ENCODE peak calls at places on chromosomes 5 and 9, in nine cellular contexts. One of them, this sample, is unnamed.

GRCh38 chr5:108727154-108727638 is 20.5 kb upstream of the FER start:
- DNase-seq in stomach: no peak
- DNase-seq in PC-3: no peak
- DNase-seq in psoas muscle: no peak
- DNase-seq in CD4-positive, alpha-beta memory T cell: no peak
- DNase-seq in GM23248: peak; percentile 63
- DNase-seq in fibroblast of lung: no peak
- DNase-seq in colonic mucosa: peak; percentile 60
- DNase-seq in IMR-90: peak; percentile 24
- DNase-seq in this sample: peak; percentile 72

GRCh38 chr9:120926397-120926928 is at the start of gene TRAF1:
- DNase-seq in colonic mucosa: no peak
- DNase-seq in psoas muscle: no peak
- DNase-seq in fibroblast of lung: peak; percentile 24
- DNase-seq in PC-3: no peak
- DNase-seq in stomach: no peak
- DNase-seq in GM23248: no peak
- DNase-seq in IMR-90: peak; percentile 45
- DNase-seq in CD4-positive, alpha-beta memory T cell: no peak
- DNase-seq in this sample: no peak

GRCh38 chr9:130345009-130345992 is 79.7 kb downstream of the HMCN2 start:
- DNase-seq in IMR-90: no peak
- DNase-seq in CD4-positive, alpha-beta memory T cell: no peak
- DNase-seq in psoas muscle: no peak
- DNase-seq in colonic mucosa: no peak
- DNase-seq in PC-3: no peak
- DNase-seq in stomach: no peak
- DNase-seq in fibroblast of lung: peak; percentile 18
- DNase-seq in GM23248: no peak
- DNase-seq in this sample: no peak

GRCh38 chr5:135823799-135824366 is 10.6 kb upstream of the SLC25A48 start:
- DNase-seq in IMR-90: no peak
- DNase-seq in PC-3: no peak
- DNase-seq in stomach: no peak
- DNase-seq in fibroblast of lung: no peak
- DNase-seq in colonic mucosa: no peak
- DNase-seq in CD4-positive, alpha-beta memory T cell: no peak
- DNase-seq in GM23248: no peak
- DNase-seq in psoas muscle: no peak
- DNase-seq in this sample: peak; percentile 3

GRCh38 chr9:84670106-84670800 is 724 bp downstream of the NTRK2 start:
- DNase-seq in colonic mucosa: no peak
- DNase-seq in IMR-90: no peak
- DNase-seq in stomach: no peak
- DNase-seq in PC-3: no peak
- DNase-seq in CD4-positive, alpha-beta memory T cell: no peak
- DNase-seq in fibroblast of lung: peak; percentile 21
- DNase-seq in GM23248: peak; percentile 24
- DNase-seq in psoas muscle: peak; percentile 51
- DNase-seq in this sample: peak; percentile 66

GRCh38 chr9:125332527-125332926 is 70.9 kb downstream of the GAPVD1 start:
- DNase-seq in CD4-positive, alpha-beta memory T cell: no peak
- DNase-seq in psoas muscle: no peak
- DNase-seq in fibroblast of lung: no peak
- DNase-seq in IMR-90: no peak
- DNase-seq in PC-3: peak; percentile 4
- DNase-seq in colonic mucosa: no peak
- DNase-seq in GM23248: no peak
- DNase-seq in stomach: no peak
- DNase-seq in this sample: no peak

GRCh38 chr9:125685167-125685566 is 21.8 kb downstream of the MAPKAP1 start:
- DNase-seq in fibroblast of lung: no peak
- DNase-seq in psoas muscle: no peak
- DNase-seq in PC-3: no peak
- DNase-seq in GM23248: no peak
- DNase-seq in stomach: no peak
- DNase-seq in colonic mucosa: no peak
- DNase-seq in CD4-positive, alpha-beta memory T cell: no peak
- DNase-seq in IMR-90: no peak
- DNase-seq in this sample: no peak

GRCh38 chr9:130265431-130266235 is at the start of gene HMCN2:
- DNase-seq in psoas muscle: peak; percentile 86
- DNase-seq in PC-3: no peak
- DNase-seq in stomach: no peak
- DNase-seq in CD4-positive, alpha-beta memory T cell: no peak
- DNase-seq in colonic mucosa: no peak
- DNase-seq in GM23248: peak; percentile 30
- DNase-seq in IMR-90: no peak
- DNase-seq in fibroblast of lung: peak; percentile 21
- DNase-seq in this sample: no peak

GRCh38 chr5:53424691-53425597 is 55.5 kb upstream of the FST start:
- DNase-seq in IMR-90: no peak
- DNase-seq in stomach: no peak
- DNase-seq in PC-3: peak; percentile 89
- DNase-seq in psoas muscle: no peak
- DNase-seq in CD4-positive, alpha-beta memory T cell: no peak
- DNase-seq in colonic mucosa: no peak
- DNase-seq in GM23248: peak; percentile 75
- DNase-seq in fibroblast of lung: peak; percentile 62
- DNase-seq in this sample: no peak

GRCh38 chr5:169106906-169107305 is 194.0 kb downstream of the SLIT3 start:
- DNase-seq in colonic mucosa: no peak
- DNase-seq in CD4-positive, alpha-beta memory T cell: no peak
- DNase-seq in GM23248: no peak
- DNase-seq in stomach: no peak
- DNase-seq in IMR-90: no peak
- DNase-seq in fibroblast of lung: no peak
- DNase-seq in PC-3: no peak
- DNase-seq in psoas muscle: no peak
- DNase-seq in this sample: no peak

GRCh38 chr9:93620881-93621820 is 44.8 kb downstream of the PHF2 start:
- DNase-seq in GM23248: no peak
- DNase-seq in stomach: peak; percentile 46
- DNase-seq in IMR-90: no peak
- DNase-seq in PC-3: no peak
- DNase-seq in CD4-positive, alpha-beta memory T cell: no peak
- DNase-seq in colonic mucosa: peak; percentile 15
- DNase-seq in psoas muscle: peak; percentile 85
- DNase-seq in fibroblast of lung: no peak
- DNase-seq in this sample: no peak

GRCh38 chr5:133662578-133662977 is 50.2 kb upstream of the FSTL4 start:
- DNase-seq in GM23248: no peak
- DNase-seq in psoas muscle: no peak
- DNase-seq in colonic mucosa: no peak
- DNase-seq in CD4-positive, alpha-beta memory T cell: no peak
- DNase-seq in stomach: no peak
- DNase-seq in PC-3: peak; percentile 85
- DNase-seq in IMR-90: no peak
- DNase-seq in fibroblast of lung: no peak
- DNase-seq in this sample: no peak

GRCh38 chr9:69171049-69171448 is 3.0 kb upstream of the TJP2 start:
- DNase-seq in fibroblast of lung: peak; percentile 91
- DNase-seq in GM23248: peak; percentile 32
- DNase-seq in IMR-90: peak; percentile 86
- DNase-seq in CD4-positive, alpha-beta memory T cell: no peak
- DNase-seq in colonic mucosa: no peak
- DNase-seq in stomach: peak; percentile 43
- DNase-seq in PC-3: peak; percentile 93
- DNase-seq in psoas muscle: no peak
- DNase-seq in this sample: peak; percentile 36

GRCh38 chr9:137745541-137745991 is 126.8 kb downstream of the EHMT1 start:
- DNase-seq in stomach: no peak
- DNase-seq in PC-3: peak; percentile 43
- DNase-seq in fibroblast of lung: peak; percentile 56
- DNase-seq in IMR-90: peak; percentile 43
- DNase-seq in GM23248: peak; percentile 20
- DNase-seq in colonic mucosa: no peak
- DNase-seq in psoas muscle: peak; percentile 59
- DNase-seq in CD4-positive, alpha-beta memory T cell: peak; percentile 8
- DNase-seq in this sample: no peak

GRCh38 chr9:85516976-85517637 is 224.6 kb downstream of the AGTPBP1 start:
- DNase-seq in fibroblast of lung: no peak
- DNase-seq in IMR-90: no peak
- DNase-seq in psoas muscle: no peak
- DNase-seq in PC-3: peak; percentile 60
- DNase-seq in GM23248: peak; percentile 7
- DNase-seq in stomach: no peak
- DNase-seq in colonic mucosa: no peak
- DNase-seq in CD4-positive, alpha-beta memory T cell: no peak
- DNase-seq in this sample: no peak

GRCh38 chr5:89457411-89458329 is 574.7 kb upstream of the MEF2C start:
- DNase-seq in IMR-90: no peak
- DNase-seq in GM23248: peak; percentile 91
- DNase-seq in CD4-positive, alpha-beta memory T cell: no peak
- DNase-seq in fibroblast of lung: peak; percentile 85
- DNase-seq in PC-3: peak; percentile 90
- DNase-seq in colonic mucosa: no peak
- DNase-seq in psoas muscle: peak; percentile 80
- DNase-seq in stomach: no peak
- DNase-seq in this sample: peak; percentile 78

GRCh38 chr5:98341711-98342042 is 431.8 kb upstream of the RGMB start:
- DNase-seq in colonic mucosa: no peak
- DNase-seq in fibroblast of lung: peak; percentile 31
- DNase-seq in PC-3: no peak
- DNase-seq in IMR-90: peak; percentile 48
- DNase-seq in GM23248: peak; percentile 61
- DNase-seq in stomach: no peak
- DNase-seq in psoas muscle: no peak
- DNase-seq in CD4-positive, alpha-beta memory T cell: no peak
- DNase-seq in this sample: peak; percentile 23

GRCh38 chr9:113619156-113619861 is 155.8 kb downstream of the RGS3 start:
- DNase-seq in colonic mucosa: no peak
- DNase-seq in PC-3: no peak
- DNase-seq in psoas muscle: no peak
- DNase-seq in stomach: no peak
- DNase-seq in fibroblast of lung: no peak
- DNase-seq in GM23248: no peak
- DNase-seq in IMR-90: no peak
- DNase-seq in CD4-positive, alpha-beta memory T cell: no peak
- DNase-seq in this sample: no peak

GRCh38 chr9:113616116-113616515 is 152.6 kb downstream of the RGS3 start:
- DNase-seq in fibroblast of lung: no peak
- DNase-seq in psoas muscle: no peak
- DNase-seq in PC-3: no peak
- DNase-seq in stomach: no peak
- DNase-seq in IMR-90: no peak
- DNase-seq in GM23248: no peak
- DNase-seq in CD4-positive, alpha-beta memory T cell: no peak
- DNase-seq in colonic mucosa: no peak
- DNase-seq in this sample: no peak

GRCh38 chr9:113616716-113617496 is 153.4 kb downstream of the RGS3 start:
- DNase-seq in CD4-positive, alpha-beta memory T cell: no peak
- DNase-seq in colonic mucosa: no peak
- DNase-seq in stomach: no peak
- DNase-seq in PC-3: no peak
- DNase-seq in GM23248: no peak
- DNase-seq in IMR-90: no peak
- DNase-seq in psoas muscle: no peak
- DNase-seq in fibroblast of lung: no peak
- DNase-seq in this sample: no peak

GRCh38 chr9:113620016-113620376 is 156.5 kb downstream of the RGS3 start:
- DNase-seq in PC-3: no peak
- DNase-seq in IMR-90: no peak
- DNase-seq in colonic mucosa: no peak
- DNase-seq in GM23248: no peak
- DNase-seq in psoas muscle: no peak
- DNase-seq in fibroblast of lung: no peak
- DNase-seq in CD4-positive, alpha-beta memory T cell: no peak
- DNase-seq in stomach: no peak
- DNase-seq in this sample: no peak

GRCh38 chr9:113617550-113617949 is 154.0 kb downstream of the RGS3 start:
- DNase-seq in GM23248: no peak
- DNase-seq in CD4-positive, alpha-beta memory T cell: no peak
- DNase-seq in fibroblast of lung: peak; percentile 30
- DNase-seq in psoas muscle: no peak
- DNase-seq in stomach: no peak
- DNase-seq in colonic mucosa: no peak
- DNase-seq in PC-3: no peak
- DNase-seq in IMR-90: no peak
- DNase-seq in this sample: no peak
- H3K4me1 ChIP-seq in GM23248: peaks cover 49% of the 10 kb centered on the region
- H3K4me1 ChIP-seq in CD4-positive, alpha-beta memory T cell: no peaks in the 10 kb centered on the region
- H3K4me1 ChIP-seq in fibroblast of lung: peaks cover 43% of the 10 kb centered on the region
- H3K4me1 ChIP-seq in psoas muscle: peaks cover 30% of the 10 kb centered on the region
- H3K4me1 ChIP-seq in stomach: peaks cover 58% of the 10 kb centered on the region
- H3K4me1 ChIP-seq in colonic mucosa: no peaks in the 10 kb centered on the region
- H3K4me1 ChIP-seq in PC-3: peaks cover 24% of the 10 kb centered on the region
- H3K4me1 ChIP-seq in IMR-90: peaks cover 33% of the 10 kb centered on the region
- H3K4me1 ChIP-seq in this sample: peaks cover 52% of the 10 kb centered on the region

DNA sequence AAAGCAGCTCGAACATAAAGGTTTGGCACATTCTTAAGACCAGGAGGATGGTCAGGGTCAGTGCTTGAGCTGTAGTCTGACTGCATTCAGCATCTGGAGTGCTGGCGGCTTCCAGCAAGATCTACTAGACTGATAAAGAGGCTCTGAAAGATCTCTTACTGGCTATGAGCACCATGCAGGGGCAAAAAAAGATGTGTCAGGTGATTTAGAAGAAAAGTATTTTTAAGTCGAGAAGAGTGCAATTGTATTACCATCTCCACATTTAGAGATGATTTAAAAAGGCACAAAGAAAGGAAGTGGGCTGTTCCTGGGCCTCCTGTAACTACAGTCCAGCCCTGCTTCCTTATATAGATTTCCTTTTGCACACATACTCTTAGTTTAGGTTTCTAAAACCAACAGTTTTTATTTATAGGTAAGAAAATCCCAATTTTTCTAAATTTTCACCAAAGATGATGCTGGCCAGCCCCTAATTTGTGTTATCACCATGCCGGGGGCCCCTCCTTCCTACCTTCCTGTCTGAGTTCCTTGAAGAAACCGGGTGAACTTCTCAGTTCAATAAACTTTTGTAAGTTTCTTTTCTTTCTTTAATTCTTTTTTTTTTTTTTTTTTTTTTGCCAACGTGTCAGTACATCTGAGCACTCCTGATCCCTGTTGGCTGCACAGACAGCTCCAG is 65.9 kb upstream of the PLPP1 start:
- DNase-seq in CD4-positive, alpha-beta memory T cell: no peak
- DNase-seq in psoas muscle: no peak
- DNase-seq in PC-3: peak; percentile 10
- DNase-seq in stomach: no peak
- DNase-seq in GM23248: peak; percentile 86
- DNase-seq in IMR-90: peak; percentile 60
- DNase-seq in colonic mucosa: peak; percentile 38
- DNase-seq in fibroblast of lung: peak; percentile 92
- DNase-seq in this sample: peak; percentile 74
- H3K4me1 ChIP-seq in CD4-positive, alpha-beta memory T cell: peaks cover 18% of the 10 kb centered on the region
- H3K4me1 ChIP-seq in psoas muscle: peaks cover 60% of the 10 kb centered on the region
- H3K4me1 ChIP-seq in PC-3: peaks cover 53% of the 10 kb centered on the region
- H3K4me1 ChIP-seq in stomach: peaks cover 72% of the 10 kb centered on the region
- H3K4me1 ChIP-seq in GM23248: peaks cover 78% of the 10 kb centered on the region
- H3K4me1 ChIP-seq in IMR-90: peaks cover 27% of the 10 kb centered on the region
- H3K4me1 ChIP-seq in colonic mucosa: peaks cover 15% of the 10 kb centered on the region
- H3K4me1 ChIP-seq in fibroblast of lung: peaks cover 26% of the 10 kb centered on the region
- H3K4me1 ChIP-seq in this sample: peaks cover 62% of the 10 kb centered on the region

GRCh38 chr9:97986466-97986865 is 3.3 kb downstream of the ANP32B start:
- DNase-seq in stomach: no peak
- DNase-seq in psoas muscle: no peak
- DNase-seq in GM23248: no peak
- DNase-seq in CD4-positive, alpha-beta memory T cell: no peak
- DNase-seq in fibroblast of lung: no peak
- DNase-seq in PC-3: no peak
- DNase-seq in colonic mucosa: no peak
- DNase-seq in IMR-90: no peak
- DNase-seq in this sample: no peak
- H3K4me1 ChIP-seq in stomach: peaks cover 74% of the 10 kb centered on the region
- H3K4me1 ChIP-seq in psoas muscle: peaks cover 61% of the 10 kb centered on the region
- H3K4me1 ChIP-seq in GM23248: peaks cover 35% of the 10 kb centered on the region
- H3K4me1 ChIP-seq in CD4-positive, alpha-beta memory T cell: peaks cover 71% of the 10 kb centered on the region
- H3K4me1 ChIP-seq in fibroblast of lung: peaks cover 10% of the 10 kb centered on the region
- H3K4me1 ChIP-seq in PC-3: peaks cover 39% of the 10 kb centered on the region
- H3K4me1 ChIP-seq in colonic mucosa: peaks cover 13% of the 10 kb centered on the region
- H3K4me1 ChIP-seq in IMR-90: peaks cover 10% of the 10 kb centered on the region
- H3K4me1 ChIP-seq in this sample: peaks cover 26% of the 10 kb centered on the region

GRCh38 chr9:131678499-131679111 is 61.3 kb downstream of the RAPGEF1 start:
- DNase-seq in fibroblast of lung: peak; percentile 98
- DNase-seq in colonic mucosa: no peak
- DNase-seq in GM23248: peak; percentile 98
- DNase-seq in stomach: peak; percentile 68
- DNase-seq in PC-3: peak; percentile 92
- DNase-seq in IMR-90: peak; percentile 98
- DNase-seq in psoas muscle: peak; percentile 88
- DNase-seq in CD4-positive, alpha-beta memory T cell: peak; percentile 73
- DNase-seq in this sample: peak; percentile 98
- H3K4me1 ChIP-seq in fibroblast of lung: peaks cover 33% of the 10 kb centered on the region
- H3K4me1 ChIP-seq in colonic mucosa: peaks cover 7% of the 10 kb centered on the region
- H3K4me1 ChIP-seq in GM23248: peaks cover 46% of the 10 kb centered on the region
- H3K4me1 ChIP-seq in stomach: peaks cover 80% of the 10 kb centered on the region
- H3K4me1 ChIP-seq in PC-3: peaks cover 39% of the 10 kb centered on the region
- H3K4me1 ChIP-seq in IMR-90: peaks cover 28% of the 10 kb centered on the region
- H3K4me1 ChIP-seq in psoas muscle: peaks cover 83% of the 10 kb centered on the region
- H3K4me1 ChIP-seq in CD4-positive, alpha-beta memory T cell: peaks cover 71% of the 10 kb centered on the region
- H3K4me1 ChIP-seq in this sample: peaks cover 46% of the 10 kb centered on the region